ENCODE peak calls at places on chromosomes 7 and 10, in six cellular contexts. R, T, Q, A, N and U are unnamed samples.

GRCh38 chr10:102632394-102633062 is 11.8 kb upstream of the TRIM8 start:
- DNase-seq in A (peak), Q (no peak), R (no peak), T (peak), N (no peak), U (no peak)

GRCh38 chr7:88291401-88292173 is 15.1 kb downstream of the STEAP4 start:
- DNase-seq in R (peak), Q (no peak), N (no peak), A (no peak), T (no peak), U (no peak)

GRCh38 chr10:113858541-113858940 is 4.1 kb downstream of the NHLRC2 start:
- DNase-seq in A (peak), Q (no peak), N (no peak), T (no peak), R (no peak), U (no peak)

GRCh38 chr10:109429956-109430760 is 493.2 kb downstream of the XPNPEP1 start:
- DNase-seq in T (no peak), A (no peak), R (no peak), Q (no peak), N (no peak), U (no peak)

GRCh38 chr7:32070051-32070405 is 179 bp downstream of the PDE1C start:
- DNase-seq in R (no peak), Q (no peak), A (no peak), N (no peak), T (no peak), U (no peak)

GRCh38 chr7:47778153-47778661 is 170.1 kb downstream of the PKD1L1 start:
- DNase-seq in A (no peak), Q (no peak), T (no peak), N (no peak), R (peak), U (peak)

GRCh38 chr10:120495226-120495625 is 38.2 kb downstream of the PLPP4 start:
- DNase-seq in R (no peak), T (no peak), A (no peak), Q (no peak), N (no peak), U (peak)

GRCh38 chr7:148026713-148027112 is 563.9 kb upstream of the C7orf33 start:
- DNase-seq in Q (no peak), R (no peak), N (no peak), A (no peak), T (no peak), U (no peak)

GRCh38 chr7:127189885-127190284 is 62.9 kb downstream of the GRM8 start:
- DNase-seq in R (no peak), Q (no peak), N (no peak), T (no peak), A (peak), U (no peak)

GRCh38 chr7:94710256-94710655 is 54.3 kb upstream of the SGCE start:
- DNase-seq in Q (no peak), R (no peak), A (no peak), T (no peak), N (no peak), U (no peak)

GRCh38 chr10:52146766-52147165 is 167.3 kb upstream of the DKK1 start:
- DNase-seq in T (no peak), R (peak), N (no peak), A (no peak), Q (no peak), U (no peak)

GRCh38 chr7:129188892-129189660 is 643 bp downstream of the SMO start:
- DNase-seq in R (peak), T (peak), Q (no peak), A (peak), N (no peak), U (no peak)

GRCh38 chr7:100620804-100621203 is 8.5 kb downstream of the MOSPD3 start:
- DNase-seq in N (no peak), A (no peak), R (no peak), T (no peak), Q (no peak), U (no peak)

GRCh38 chr7:147653456-147653855 is 937.1 kb upstream of the C7orf33 start:
- DNase-seq in T (no peak), R (no peak), N (no peak), Q (no peak), A (no peak), U (no peak)

GRCh38 chr10:34049887-34050286 is 715.4 kb upstream of the NRP1 start:
- DNase-seq in R (peak), N (no peak), T (no peak), Q (no peak), A (no peak), U (no peak)

GRCh38 chr7:44771358-44771757 is 22.7 kb downstream of the ZMIZ2 start:
- DNase-seq in A (no peak), Q (no peak), T (no peak), N (no peak), R (no peak), U (no peak)

GRCh38 chr10:132446661-132447445 is 49.9 kb downstream of the PWWP2B start:
- DNase-seq in Q (peak), N (no peak), T (peak), R (peak), A (peak), U (no peak)

GRCh38 chr7:13457790-13458189 is 531.7 kb downstream of the ETV1 start:
- DNase-seq in T (no peak), N (no peak), Q (no peak), R (no peak), A (no peak), U (no peak)

GRCh38 chr7:68977709-68978108 is 620.6 kb upstream of the AUTS2 start:
- DNase-seq in T (no peak), Q (no peak), R (no peak), A (no peak), N (no peak), U (no peak)

GRCh38 chr7:82506702-82507101 is 63.1 kb upstream of the CACNA2D1 start:
- DNase-seq in Q (no peak), R (no peak), N (no peak), T (no peak), A (peak), U (peak)

GRCh38 chr7:110762514-110762913 is 328.4 kb upstream of the LRRN3 start:
- DNase-seq in N (no peak), Q (no peak), A (no peak), T (no peak), R (no peak), U (no peak)

GRCh38 chr7:80772347-80773101 is 134.1 kb downstream of the CD36 start:
- DNase-seq in N (no peak), R (no peak), Q (no peak), A (no peak), T (no peak), U (no peak)

GRCh38 chr7:39580150-39580874 is 14.1 kb downstream of the YAE1 start:
- DNase-seq in R (peak), T (no peak), N (peak), Q (peak), A (peak), U (peak)

GRCh38 chr7:151553356-151553755 is 33.7 kb upstream of the RHEB start:
- DNase-seq in N (no peak), Q (no peak), R (no peak), A (no peak), T (no peak), U (no peak)

GRCh38 chr10:69880301-69881081 is 78.8 kb downstream of the COL13A1 start:
- DNase-seq in T (peak), R (no peak), N (no peak), A (no peak), Q (no peak), U (no peak)

GRCh38 chr7:153581415-153581814 is 470.8 kb upstream of the DPP6 start:
- DNase-seq in Q (no peak), R (no peak), A (no peak), N (no peak), T (no peak), U (no peak)

GRCh38 chr10:77582710-77583115 is 54.9 kb downstream of the KCNMA1 start:
- DNase-seq in T (no peak), A (peak), Q (no peak), N (peak), R (peak), U (peak)

GRCh38 chr10:11232222-11232961 is 214.7 kb downstream of the CELF2 start:
- DNase-seq in Q (peak), R (no peak), A (no peak), T (no peak), N (no peak), U (no peak)

GRCh38 chr7:79927116-79927515 is 207.5 kb upstream of the GNAI1 start:
- DNase-seq in Q (no peak), T (no peak), A (no peak), R (no peak), N (no peak), U (no peak)

GRCh38 chr7:29915481-29916215 is 74.0 kb downstream of the SCRN1 start:
- DNase-seq in R (no peak), A (no peak), N (no peak), T (no peak), Q (no peak), U (no peak)

GRCh38 chr10:133114726-133115452 is 27.2 kb downstream of the ADGRA1 start:
- DNase-seq in N (no peak), R (no peak), T (peak), Q (no peak), A (no peak), U (no peak)

GRCh38 chr7:106217089-106217542 is 67.7 kb downstream of the NAMPT start:
- DNase-seq in T (peak), Q (no peak), A (peak), N (peak), R (peak), U (peak)

GRCh38 chr10:43691503-43691902 is 42.8 kb upstream of the ZNF32 start:
- DNase-seq in Q (no peak), N (no peak), A (no peak), R (no peak), T (no peak), U (no peak)

GRCh38 chr7:21253740-21254687 is 173.9 kb upstream of the SP4 start:
- DNase-seq in T (no peak), A (peak), N (peak), R (peak), Q (no peak), U (peak)

GRCh38 chr7:155576416-155576815 is 30.1 kb upstream of the CNPY1 start:
- DNase-seq in N (no peak), T (no peak), R (no peak), Q (no peak), A (no peak), U (no peak)
- H3K4me3 ChIP-seq in N (no peak), T (no peak), R (no peak), Q (no peak), A (no peak), U (no peak)

GRCh38 chr10:60238408-60239100 is 151.1 kb downstream of the ANK3 start:
- DNase-seq in R (peak), Q (peak), T (no peak), N (peak), A (no peak), U (no peak)
- H3K27ac ChIP-seq in R (no peak), Q (no peak), T (no peak), N (no peak), A (no peak), U (no peak)

GRCh38 chr10:80655898-80656297 is 118.2 kb downstream of the SH2D4B start:
- DNase-seq in Q (no peak), R (no peak), A (no peak), T (no peak), N (no peak), U (no peak)
- H3K4me3 ChIP-seq in Q (no peak), R (no peak), A (no peak), T (no peak), N (no peak), U (no peak)

GRCh38 chr10:97336446-97336845 is 1.9 kb upstream of the FRAT2 start:
- DNase-seq in N (no peak), A (no peak), R (no peak), Q (no peak), T (no peak), U (no peak)
- H3K27ac ChIP-seq in N (peak), A (no peak), R (no peak), Q (no peak), T (no peak), U (no peak)

GRCh38 chr10:58773351-58773750 is 260.7 kb downstream of the BICC1 start:
- DNase-seq in A (no peak), Q (no peak), R (no peak), N (no peak), T (no peak), U (no peak)

GRCh38 chr10:58776613-58777318 is 264.1 kb downstream of the BICC1 start:
- DNase-seq in R (no peak), Q (no peak), T (no peak), A (no peak), N (no peak), U (no peak)

GRCh38 chr10:58773942-58774341 is 261.3 kb downstream of the BICC1 start:
- DNase-seq in Q (no peak), A (no peak), T (no peak), N (no peak), R (no peak), U (no peak)

GRCh38 chr10:58778966-58779365 is 266.3 kb downstream of the BICC1 start:
- DNase-seq in Q (no peak), T (no peak), A (no peak), N (no peak), R (no peak), U (no peak)

GRCh38 chr10:58775960-58776574 is 263.4 kb downstream of the BICC1 start:
- DNase-seq in T (no peak), N (no peak), A (no peak), R (peak), Q (no peak), U (no peak)
- H3K4me3 ChIP-seq in T (no peak), N (no peak), A (no peak), R (no peak), Q (no peak), U (no peak)

GRCh38 chr7:140067052-140067451 is 4.3 kb upstream of the PARP12 start:
- DNase-seq in T (no peak), Q (no peak), A (no peak), N (no peak), R (no peak), U (no peak)
- H3K27ac ChIP-seq in T (no peak), Q (no peak), A (no peak), N (no peak), R (no peak), U (no peak)

DNA sequence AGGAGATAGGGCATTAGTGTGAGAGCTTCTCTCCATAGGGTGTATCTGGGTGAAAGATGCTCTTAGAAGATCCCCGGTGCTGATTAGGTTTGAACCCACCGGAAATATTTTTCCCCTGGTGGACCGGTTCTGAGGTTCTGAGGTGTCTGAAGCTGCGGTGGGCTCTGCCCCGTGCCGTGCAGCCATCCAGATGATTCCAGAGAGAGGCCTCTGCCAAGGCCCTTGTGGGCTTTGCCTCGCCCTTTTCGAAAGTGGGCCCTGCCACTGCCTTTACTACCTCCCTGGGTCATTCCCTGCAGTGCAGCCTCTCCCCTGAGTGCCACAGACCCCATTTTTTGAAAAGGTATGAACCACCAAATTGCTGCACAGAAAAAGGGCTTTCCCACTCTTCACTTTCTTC is 2.8 kb downstream of the GIMAP8 start:
- DNase-seq in T (no peak), A (no peak), N (no peak), Q (peak), R (no peak), U (no peak)
- H3K4me3 ChIP-seq in T (peak), A (no peak), N (no peak), Q (peak), R (no peak), U (no peak)

GRCh38 chr10:125155101-125155500 is 5.3 kb downstream of the CTBP2 start:
- DNase-seq in N (no peak), Q (no peak), T (no peak), R (no peak), A (no peak), U (peak)

GRCh38 chr10:125155669-125156068 is 4.7 kb downstream of the CTBP2 start:
- DNase-seq in T (no peak), R (no peak), N (no peak), Q (no peak), A (no peak), U (peak)

GRCh38 chr10:125156739-125157472 is 3.5 kb downstream of the CTBP2 start:
- DNase-seq in R (no peak), N (no peak), A (no peak), T (no peak), Q (no peak), U (no peak)

GRCh38 chr10:125157473-125157865 is 2.9 kb downstream of the CTBP2 start:
- DNase-seq in R (no peak), Q (no peak), T (no peak), N (no peak), A (no peak), U (no peak)

GRCh38 chr10:125156196-125156595 is 4.2 kb downstream of the CTBP2 start:
- DNase-seq in R (no peak), Q (no peak), T (no peak), N (no peak), A (no peak), U (no peak)
- H3K27ac ChIP-seq in R (peak), Q (no peak), T (peak), N (peak), A (no peak), U (peak)